ENCODE peak calls at places on chromosomes 11 and 22, in five cellular contexts. O, S, K, H and E are unnamed samples. For H3K36me3, the result is how much of the 10 kb centered on the place peaks cover.

GRCh38 chr11:91947215-91947614 is 277.4 kb upstream of the FAT3 start:
- DNase-seq in O (no peak), S (peak), K (peak), H (no peak), E (peak)

GRCh38 chr11:14503023-14503422 is 3.4 kb upstream of the COPB1 start:
- DNase-seq in O (no peak), S (no peak), K (no peak), H (no peak), E (no peak)

GRCh38 chr22:24291538-24292201 is 21.0 kb downstream of the SPECC1L start:
- DNase-seq in O (no peak), S (no peak), K (no peak), H (no peak), E (no peak)

GRCh38 chr11:112728716-112729115 is 232.5 kb upstream of the NCAM1 start:
- DNase-seq in O (no peak), S (no peak), K (no peak), H (no peak), E (no peak)

GRCh38 chr22:43276311-43276710 is 66.9 kb downstream of the SCUBE1 start:
- DNase-seq in O (no peak), S (no peak), K (no peak), H (no peak), E (no peak)

GRCh38 chr11:63996512-63996911 is 10.3 kb downstream of the OTUB1 start:
- DNase-seq in O (no peak), S (no peak), K (no peak), H (no peak), E (no peak)

GRCh38 chr11:78256962-78257361 is 68.2 kb downstream of the USP35 start:
- DNase-seq in O (no peak), S (peak), K (no peak), H (peak), E (no peak)

GRCh38 chr11:73551697-73552096 is 46.2 kb downstream of the FAM168A start:
- DNase-seq in O (no peak), S (no peak), K (no peak), H (no peak), E (no peak)

GRCh38 chr11:126808851-126809250 is 191.7 kb downstream of the KIRREL3 start:
- DNase-seq in O (no peak), S (no peak), K (no peak), H (no peak), E (no peak)

GRCh38 chr22:49160261-49161001 is 667.2 kb downstream of the BRD1 start:
- DNase-seq in O (no peak), S (no peak), K (no peak), H (no peak), E (no peak)

GRCh38 chr11:112614605-112615004 is 346.6 kb upstream of the NCAM1 start:
- DNase-seq in O (no peak), S (no peak), K (no peak), H (no peak), E (no peak)

GRCh38 chr11:107592256-107592655 is 1.3 kb downstream of the ELMOD1 start:
- DNase-seq in O (no peak), S (no peak), K (no peak), H (no peak), E (no peak)

GRCh38 chr22:44341431-44342346 is 28.9 kb upstream of the SHISAL1 start:
- DNase-seq in O (no peak), S (no peak), K (peak), H (peak), E (no peak)

GRCh38 chr11:59754859-59755700 is at the start of gene STX3:
- DNase-seq in O (peak), S (peak), K (peak), H (peak), E (no peak)

GRCh38 chr11:15800121-15800800 is 556.1 kb downstream of the SOX6 start:
- DNase-seq in O (no peak), S (peak), K (no peak), H (peak), E (no peak)

GRCh38 chr11:64241430-64242153 is 697 bp downstream of the FKBP2 start:
- DNase-seq in O (peak), S (peak), K (peak), H (peak), E (peak)

GRCh38 chr11:6022954-6023353 is 7.6 kb downstream of the OR56A1 start:
- DNase-seq in O (peak), S (no peak), K (peak), H (peak), E (no peak)

GRCh38 chr22:46974631-46975585 is 212.5 kb downstream of the TBC1D22A start:
- DNase-seq in O (no peak), S (no peak), K (no peak), H (no peak), E (no peak)

GRCh38 chr11:76791861-76792260 is 8.7 kb downstream of the TSKU start:
- DNase-seq in O (no peak), S (no peak), K (no peak), H (peak), E (no peak)

GRCh38 chr11:65366340-65366773 is 11.8 kb downstream of the TIGD3 start:
- DNase-seq in O (peak), S (no peak), K (peak), H (peak), E (no peak)

GRCh38 chr11:119684361-119685072 is 44.5 kb downstream of the NECTIN1 start:
- DNase-seq in O (no peak), S (no peak), K (peak), H (peak), E (peak)

GRCh38 chr11:111330234-111330893 is 32.0 kb downstream of the POU2AF3 start:
- DNase-seq in O (no peak), S (no peak), K (no peak), H (no peak), E (no peak)

GRCh38 chr22:46590334-46590733 is 29.9 kb upstream of the GRAMD4 start:
- DNase-seq in O (no peak), S (no peak), K (no peak), H (no peak), E (no peak)

GRCh38 chr11:118260353-118260752 is 3.7 kb downstream of the MPZL2 start:
- DNase-seq in O (no peak), S (no peak), K (no peak), H (no peak), E (no peak)

GRCh38 chr22:34620832-34621231 is 445.1 kb upstream of the ISX start:
- DNase-seq in O (no peak), S (no peak), K (no peak), H (no peak), E (no peak)

GRCh38 chr22:36998620-36999351 is 20.5 kb downstream of the TST start:
- DNase-seq in O (peak), S (no peak), K (no peak), H (no peak), E (no peak)

GRCh38 chr11:104883342-104883741 is 14.9 kb downstream of the CASP12 start:
- DNase-seq in O (no peak), S (no peak), K (no peak), H (no peak), E (no peak)

GRCh38 chr11:77069969-77070582 is 3.3 kb downstream of the CAPN5 start:
- DNase-seq in O (no peak), S (peak), K (no peak), H (no peak), E (no peak)

GRCh38 chr22:36068776-36069344 is 40.2 kb upstream of the RBFOX2 start:
- DNase-seq in O (no peak), S (no peak), K (no peak), H (no peak), E (no peak)

GRCh38 chr11:128886401-128887119 is 4.6 kb upstream of the KCNJ5 start:
- DNase-seq in O (no peak), S (no peak), K (no peak), H (no peak), E (no peak)

GRCh38 chr22:30732426-30732825 is 37.8 kb downstream of the OSBP2 start:
- DNase-seq in O (no peak), S (no peak), K (no peak), H (no peak), E (no peak)

GRCh38 chr11:111918390-111919256 is at the start of gene C11orf52:
- DNase-seq in O (peak), S (no peak), K (peak), H (no peak), E (peak)

GRCh38 chr22:17198188-17199130 is 20.8 kb downstream of the ADA2 start:
- DNase-seq in O (no peak), S (no peak), K (peak), H (no peak), E (no peak)

GRCh38 chr11:77250881-77251640 is 50.4 kb downstream of the GDPD4 start:
- DNase-seq in O (no peak), S (no peak), K (no peak), H (no peak), E (no peak)

GRCh38 chr11:9842923-9843322 is 179.0 kb downstream of the SWAP70 start:
- DNase-seq in O (no peak), S (no peak), K (no peak), H (no peak), E (no peak)

GRCh38 chr11:4480577-4481539 is 1.6 kb upstream of the OR52K1 start:
- DNase-seq in O (no peak), S (no peak), K (no peak), H (peak), E (no peak)

GRCh38 chr11:131645237-131645636 is 274.8 kb downstream of the NTM start:
- DNase-seq in O (no peak), S (no peak), K (no peak), H (no peak), E (no peak)

GRCh38 chr22:18990355-18991137 is 54.5 kb upstream of the PRODH start:
- DNase-seq in O (no peak), S (no peak), K (no peak), H (no peak), E (no peak)

GRCh38 chr11:46120711-46121327 is 435 bp downstream of the PHF21A start:
- DNase-seq in O (no peak), S (peak), K (no peak), H (peak), E (peak)

GRCh38 chr11:60902625-60903024 is 3.8 kb downstream of the PRPF19 start:
- DNase-seq in O (no peak), S (no peak), K (no peak), H (no peak), E (no peak)

GRCh38 chr11:60897496-60897895 is 8.9 kb downstream of the PRPF19 start:
- DNase-seq in O (no peak), S (no peak), K (no peak), H (no peak), E (no peak)

GRCh38 chr11:60899021-60899936 is 7.1 kb downstream of the PRPF19 start:
- DNase-seq in O (peak), S (no peak), K (peak), H (peak), E (no peak)

GRCh38 chr11:60899977-60900376 is 6.4 kb downstream of the PRPF19 start:
- DNase-seq in O (no peak), S (no peak), K (no peak), H (no peak), E (no peak)

DNA sequence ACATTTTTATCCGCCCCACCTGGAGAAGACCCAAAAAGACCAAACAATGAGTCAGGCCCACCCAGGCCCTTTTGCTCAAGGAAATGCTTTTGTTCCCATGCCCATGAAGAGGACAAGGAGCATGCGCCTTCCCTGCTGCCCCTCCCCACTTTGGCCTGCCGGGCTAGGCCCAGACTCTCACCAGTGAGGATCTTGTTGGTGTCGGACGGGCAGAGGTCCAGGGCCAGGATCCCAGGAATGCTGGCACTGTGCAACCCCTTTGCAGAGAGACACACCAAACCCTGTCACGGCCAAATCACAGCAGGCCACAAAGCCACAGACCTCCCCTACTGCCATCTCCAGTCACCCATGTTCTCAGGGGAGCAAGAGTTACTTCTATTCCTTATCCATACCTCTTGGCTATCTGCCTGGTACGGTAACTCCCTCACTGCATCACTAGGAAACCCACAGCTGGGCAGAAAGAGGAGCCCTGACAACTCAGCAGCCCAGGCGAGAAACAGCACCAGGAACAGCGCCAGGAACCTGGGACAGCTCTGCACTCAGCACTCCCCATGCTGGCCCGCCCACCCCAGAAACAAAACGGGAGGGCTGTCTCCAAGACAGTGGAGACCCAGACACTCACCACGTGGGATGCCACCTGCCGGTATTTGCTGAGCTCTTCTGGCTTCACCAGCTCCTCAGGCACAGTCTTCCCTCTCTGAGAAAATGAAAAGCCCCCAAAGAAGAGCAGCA is 5.5 kb downstream of the PRPF19 start:
- DNase-seq in O (no peak), S (no peak), K (no peak), H (no peak), E (no peak)
- H3K36me3 ChIP-seq in O (half or more), S (half or more), K (under half), H (half or more), E (under half)

DNA sequence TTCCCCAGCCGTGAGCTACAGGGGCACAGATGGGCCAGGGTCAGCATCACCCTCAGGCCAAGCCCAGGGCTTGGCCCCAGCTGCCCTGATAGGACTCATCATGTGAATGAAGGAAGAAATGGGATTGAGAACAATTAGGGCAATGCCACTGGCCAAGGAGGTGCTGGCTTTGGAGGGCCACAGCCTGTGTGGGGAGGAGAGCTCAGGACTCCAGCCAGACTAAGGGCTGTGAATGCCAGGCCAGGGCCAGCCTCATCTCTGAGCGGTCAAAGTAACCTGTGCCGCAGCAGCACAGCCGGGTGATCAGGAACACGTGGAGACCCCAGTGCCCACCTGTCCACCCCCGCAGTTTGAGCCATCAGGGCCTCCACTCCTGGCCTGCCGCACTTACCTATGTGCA is 10.1 kb downstream of the CHID1 start:
- DNase-seq in O (no peak), S (no peak), K (no peak), H (no peak), E (no peak)
- H3K36me3 ChIP-seq in O (under half), S (half or more), K (under half), H (half or more), E (under half)

DNA sequence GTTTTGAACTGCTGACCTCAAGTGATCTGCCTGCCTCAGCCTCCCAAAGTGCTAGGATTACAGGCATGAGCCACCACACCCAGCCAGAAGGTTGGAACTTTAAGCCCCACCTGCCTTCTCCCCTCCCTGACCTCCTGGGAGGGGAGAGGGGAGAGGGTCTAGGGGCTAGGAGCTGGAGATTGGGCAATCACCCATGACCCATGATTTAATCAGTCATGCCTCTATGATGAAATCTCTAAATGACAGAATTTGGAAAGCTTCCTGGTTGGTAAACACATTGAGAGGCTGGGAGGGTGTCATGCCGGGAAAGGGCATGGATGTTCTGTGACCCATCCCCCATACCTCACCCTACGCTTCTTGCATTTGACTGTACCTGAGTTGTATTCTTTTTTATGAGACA is 17.1 kb upstream of the TFIP11 start:
- DNase-seq in O (no peak), S (no peak), K (no peak), H (peak), E (no peak)
- H3K36me3 ChIP-seq in O (under half), S (under half), K (under half), H (under half), E (under half)

GRCh38 chr22:50210378-50211139 is 9.7 kb downstream of the SELENOO start:
- DNase-seq in O (no peak), S (no peak), K (no peak), H (no peak), E (no peak)
- H3K36me3 ChIP-seq in O (under half), S (under half), K (under half), H (half or more), E (under half)

GRCh38 chr11:11370263-11371060 is 17.4 kb upstream of the CSNK2A3 start:
- DNase-seq in O (no peak), S (no peak), K (no peak), H (no peak), E (no peak)
- H3K36me3 ChIP-seq in O (under half), S (under half), K (under half), H (under half), E (under half)